ENCODE peak calls at places on chromosomes 6 and 20, in ten cellular contexts. P, Z, N, T, O, X, A, G, J and K are unnamed samples.

GRCh38 chr20:25256226-25256859 is 8.5 kb downstream of the PYGB start:
- DNase-seq in X (no peak), N (no peak), P (no peak), T (peak), G (no peak), J (no peak), Z (no peak), A (peak), O (no peak), K (no peak)

GRCh38 chr6:75207211-75207984 is 1.5 kb upstream of the COL12A1 start:
- DNase-seq in G (no peak), Z (no peak), N (no peak), A (peak), J (peak), X (peak), T (no peak), O (no peak), P (no peak), K (peak)

GRCh38 chr6:90131614-90132423 is 164.8 kb downstream of the BACH2 start:
- DNase-seq in Z (no peak), T (no peak), G (no peak), P (no peak), N (no peak), J (peak), X (peak), O (no peak), A (peak), K (no peak)

GRCh38 chr20:10040070-10040970 is 5.5 kb downstream of the ANKEF1 start:
- DNase-seq in O (peak), A (peak), Z (peak), G (no peak), T (no peak), J (peak), X (peak), N (peak), P (no peak), K (no peak)

GRCh38 chr6:110325197-110325596 is 33.0 kb downstream of the METTL24 start:
- DNase-seq in X (peak), A (peak), T (no peak), Z (no peak), J (peak), P (no peak), G (peak), O (no peak), N (no peak), K (no peak)

GRCh38 chr6:17932362-17932852 is 55.0 kb downstream of the KIF13A start:
- DNase-seq in N (peak), O (no peak), Z (peak), J (peak), P (no peak), X (peak), G (peak), A (peak), T (no peak), K (no peak)

GRCh38 chr6:131948692-131949614 is 2.2 kb downstream of the CCN2 start:
- DNase-seq in N (peak), P (no peak), A (peak), X (peak), O (no peak), Z (no peak), G (peak), T (no peak), J (peak), K (no peak)

GRCh38 chr6:145756170-145756662 is 20.9 kb upstream of the EPM2A start:
- DNase-seq in T (peak), X (peak), G (peak), Z (no peak), J (peak), O (peak), A (peak), P (no peak), N (peak), K (peak)

GRCh38 chr6:41970436-41970846 is 28.8 kb upstream of the CCND3 start:
- DNase-seq in A (peak), N (peak), X (peak), Z (peak), P (peak), G (no peak), T (no peak), J (peak), O (peak), K (no peak)

GRCh38 chr6:109194770-109195169 is 99.5 kb downstream of the CEP57L1 start:
- DNase-seq in N (no peak), T (no peak), O (no peak), J (peak), Z (no peak), P (no peak), G (no peak), X (no peak), A (no peak), K (no peak)

GRCh38 chr6:159044899-159045727 is at the start of gene TAGAP:
- DNase-seq in P (peak), T (peak), A (peak), N (no peak), Z (no peak), O (no peak), X (no peak), J (no peak), G (no peak), K (no peak)

GRCh38 chr6:36627801-36628246 is 33.7 kb downstream of the SRSF3 start:
- DNase-seq in J (peak), P (no peak), N (peak), G (peak), X (peak), T (peak), Z (no peak), O (no peak), A (peak), K (no peak)

GRCh38 chr6:26319405-26320128 is 45.4 kb upstream of the BTN3A2 start:
- DNase-seq in T (no peak), G (no peak), N (no peak), A (no peak), J (no peak), X (no peak), O (no peak), Z (no peak), P (no peak), K (no peak)

GRCh38 chr20:20624914-20625313 is 87.5 kb downstream of the RALGAPA2 start:
- DNase-seq in J (no peak), Z (no peak), P (no peak), N (no peak), X (no peak), O (no peak), T (no peak), G (no peak), A (no peak), K (no peak)

GRCh38 chr20:15511551-15511950 is 1061.7 kb downstream of the KIF16B start:
- DNase-seq in O (no peak), G (no peak), P (no peak), J (no peak), N (no peak), A (no peak), T (no peak), Z (no peak), X (no peak), K (no peak)

GRCh38 chr6:67068781-67069180 is 1361.8 kb upstream of the EYS start:
- DNase-seq in O (no peak), J (no peak), G (no peak), T (no peak), X (no peak), P (no peak), A (no peak), Z (no peak), N (no peak), K (no peak)
- TF ChIP-seq CTCF in O (no peak), J (no peak), G (no peak), T (no peak), X (no peak), P (no peak), A (no peak), Z (no peak), N (no peak), K (no peak)

GRCh38 chr20:23023621-23024187 is 11.4 kb upstream of the SSTR4 start:
- DNase-seq in N (no peak), T (no peak), G (no peak), A (no peak), X (no peak), P (no peak), Z (no peak), O (no peak), J (no peak), K (no peak)
- TF ChIP-seq CTCF in N (no peak), T (no peak), G (no peak), A (no peak), X (no peak), P (no peak), Z (no peak), O (no peak), J (no peak), K (no peak)

GRCh38 chr20:3669710-3670367 is 6.6 kb upstream of the GFRA4 start:
- DNase-seq in X (no peak), A (no peak), T (no peak), P (no peak), Z (no peak), G (no peak), N (no peak), O (no peak), J (no peak), K (no peak)

GRCh38 chr20:3671986-3672863 is 9.0 kb upstream of the GFRA4 start:
- DNase-seq in J (no peak), O (no peak), A (no peak), T (no peak), N (no peak), G (no peak), X (no peak), P (no peak), Z (no peak), K (no peak)

GRCh38 chr20:3670945-3671344 is 7.7 kb upstream of the GFRA4 start:
- DNase-seq in P (no peak), Z (no peak), T (no peak), N (no peak), X (no peak), G (no peak), O (no peak), A (no peak), J (no peak), K (no peak)

GRCh38 chr20:3672864-3673550 is 8.8 kb downstream of the ADAM33 start:
- DNase-seq in A (no peak), N (no peak), O (no peak), P (no peak), T (no peak), X (no peak), Z (no peak), J (no peak), G (no peak), K (no peak)

DNA sequence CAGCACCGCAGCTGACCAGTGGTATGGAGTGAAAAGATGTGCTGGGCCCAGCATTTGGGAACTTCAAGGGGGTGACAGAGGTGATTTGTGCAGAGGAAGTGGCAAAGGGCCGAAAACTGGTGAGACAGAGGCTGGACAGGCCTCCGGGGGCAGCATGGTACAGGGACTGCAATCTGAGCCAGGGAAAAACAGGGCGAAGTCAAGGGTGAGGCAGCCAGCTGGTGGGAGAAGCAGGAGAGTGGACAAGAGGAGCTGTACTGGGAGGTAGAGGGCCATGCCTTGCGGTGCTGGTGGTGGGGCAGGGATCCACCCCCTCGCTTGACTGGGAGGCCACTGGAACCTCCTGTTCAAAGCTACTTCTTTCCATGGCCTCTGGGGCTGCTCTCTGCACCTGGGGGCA is 7.3 kb upstream of the GFRA4 start:
- DNase-seq in N (no peak), G (no peak), A (peak), Z (no peak), O (no peak), X (no peak), J (peak), P (no peak), T (no peak), K (no peak)
- TF ChIP-seq CTCF in N (no peak), G (no peak), A (no peak), Z (no peak), O (no peak), X (no peak), J (peak), P (no peak), T (no peak), K (no peak)

DNA sequence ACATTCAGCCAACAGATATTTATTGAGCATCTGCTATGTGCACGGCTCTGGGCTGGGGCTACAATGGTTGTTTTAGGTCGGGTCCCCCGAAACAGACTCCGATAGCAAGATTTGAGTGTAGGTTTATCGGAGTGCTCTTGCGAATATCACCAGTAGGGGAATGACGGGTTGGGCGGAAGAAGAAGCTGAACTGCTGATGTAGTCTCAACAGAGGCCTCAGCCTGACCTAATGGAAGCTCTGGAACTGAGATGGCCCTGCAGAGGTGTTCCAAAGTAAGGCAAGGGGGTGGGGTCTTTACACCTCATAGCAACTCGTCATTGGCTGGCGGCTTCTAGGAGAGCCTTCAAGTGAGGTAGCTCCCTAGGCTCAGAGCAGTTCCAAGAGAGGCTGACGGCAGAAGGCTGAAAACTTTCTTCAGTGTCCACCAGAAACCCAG is 1.1 kb downstream of the L3MBTL1 start:
- DNase-seq in O (no peak), G (no peak), P (no peak), X (no peak), N (no peak), Z (peak), J (no peak), A (peak), T (no peak), K (no peak)
- TF ChIP-seq CTCF in O (no peak), G (no peak), P (no peak), X (no peak), N (no peak), Z (no peak), J (no peak), A (no peak), T (no peak), K (no peak)

GRCh38 chr6:5214570-5215052 is 46.1 kb downstream of the LYRM4 start:
- DNase-seq in O (no peak), A (peak), P (peak), X (no peak), G (peak), T (no peak), Z (peak), N (peak), J (peak), K (peak)
- TF ChIP-seq CTCF in O (peak), A (peak), P (peak), X (peak), G (peak), T (no peak), Z (peak), N (peak), J (peak), K (peak)

GRCh38 chr20:51385941-51386530 is 156.5 kb downstream of the NFATC2 start:
- DNase-seq in P (peak), X (peak), G (no peak), O (peak), J (peak), Z (peak), N (peak), A (peak), T (no peak), K (no peak)
- TF ChIP-seq CTCF in P (peak), X (peak), G (peak), O (no peak), J (peak), Z (peak), N (peak), A (peak), T (no peak), K (peak)